ENCODE peak calls at places on chromosomes 4 and X, in seven cellular contexts. R, Q, W, D, G, Y and B are unnamed samples.
A peak's percentile ranks its signal among the peaks of the same experiment; 100 is the strongest.

GRCh38 chr4:25927361-25928040 is 13.5 kb downstream of the SMIM20 start:
- DNase-seq in R (no peak), Q (no peak), W (no peak), D (no peak), G (no peak), Y (no peak), B (no peak)

GRCh38 chrX:103919336-103919682 is 43.1 kb upstream of the TMSB15B start:
- DNase-seq in R (no peak), Q (peak; percentile 7), W (peak; percentile 3), D (no peak), G (no peak), Y (peak; percentile 3), B (no peak)

GRCh38 chr4:137032242-137032641 is 500.1 kb downstream of the PCDH18 start:
- DNase-seq in R (no peak), Q (no peak), W (peak; percentile 20), D (no peak), G (no peak), Y (no peak), B (no peak)

GRCh38 chrX:108366644-108367406 is 71.4 kb downstream of the COL4A6 start:
- DNase-seq in R (no peak), Q (no peak), W (no peak), D (no peak), G (no peak), Y (no peak), B (no peak)

GRCh38 chr4:39893693-39894072 is 84.0 kb downstream of the PDS5A start:
- DNase-seq in R (no peak), Q (no peak), W (no peak), D (no peak), G (no peak), Y (no peak), B (no peak)

GRCh38 chrX:103440621-103441020 is 64.3 kb downstream of the BEX3 start:
- DNase-seq in R (no peak), Q (no peak), W (no peak), D (no peak), G (no peak), Y (no peak), B (no peak)

GRCh38 chr4:70927502-70928139 is 25.5 kb downstream of the MOB1B start:
- DNase-seq in R (no peak), Q (no peak), W (no peak), D (no peak), G (no peak), Y (peak; percentile 7), B (no peak)

GRCh38 chr4:151304755-151305154 is 20.6 kb downstream of the SH3D19 start:
- DNase-seq in R (no peak), Q (no peak), W (no peak), D (no peak), G (no peak), Y (no peak), B (no peak)

GRCh38 chr4:174394915-174395314 is 111.2 kb downstream of the CEP44 start:
- DNase-seq in R (no peak), Q (no peak), W (no peak), D (no peak), G (no peak), Y (no peak), B (peak; percentile 52)

GRCh38 chrX:19888419-19888879 is 1.0 kb upstream of the SH3KBP1 start:
- DNase-seq in R (no peak), Q (peak; percentile 26), W (no peak), D (no peak), G (peak; percentile 27), Y (peak; percentile 16), B (no peak)

GRCh38 chr4:9988349-9988748 is 32.9 kb downstream of the SLC2A9 start:
- DNase-seq in R (no peak), Q (no peak), W (no peak), D (no peak), G (no peak), Y (no peak), B (no peak)

GRCh38 chr4:189185810-189186432 is 754.8 kb upstream of the FRG1 start:
- DNase-seq in R (no peak), Q (no peak), W (no peak), D (no peak), G (no peak), Y (no peak), B (no peak)

GRCh38 chrX:43166874-43167273 is 388.9 kb upstream of the PPP1R2C start:
- DNase-seq in R (no peak), Q (no peak), W (no peak), D (no peak), G (no peak), Y (no peak), B (no peak)